ENCODE peak calls at places on chromosomes 3 and 15, in four cellular contexts. W is ovary, S is cardiac fibroblast, J is tibial nerve. G is an unnamed sample.

GRCh38 chr15:82595766-82596165 is 51.4 kb downstream of the CPEB1 start:
- DNase-seq in W (no peak), S (no peak), J (no peak), G (no peak)

GRCh38 chr15:77387355-77388105 is 32.4 kb downstream of the PEAK1 start:
- DNase-seq in W (no peak), S (peak), J (no peak), G (peak)

GRCh38 chr3:193863657-193864323 is 270.8 kb downstream of the OPA1 start:
- DNase-seq in W (no peak), S (peak), J (peak), G (no peak)

GRCh38 chr3:29381595-29381994 is 100.7 kb downstream of the RBMS3 start:
- DNase-seq in W (no peak), S (peak), J (no peak), G (no peak)

GRCh38 chr15:73632670-73633058 is 525 bp downstream of the NPTN start:
- DNase-seq in W (no peak), S (no peak), J (no peak), G (no peak)

GRCh38 chr15:85010472-85011209 is 29.0 kb downstream of the PDE8A start:
- DNase-seq in W (no peak), S (peak), J (no peak), G (peak)

GRCh38 chr3:36965440-36965839 is 20.6 kb upstream of the TRANK1 start:
- DNase-seq in W (no peak), S (no peak), J (no peak), G (no peak)

GRCh38 chr15:58748040-58748786 is 1.3 kb downstream of the ADAM10 start:
- DNase-seq in W (no peak), S (no peak), J (no peak), G (no peak)

GRCh38 chr3:143731776-143732175 is 116.5 kb downstream of the SLC9A9 start:
- DNase-seq in W (no peak), S (no peak), J (no peak), G (peak)

GRCh38 chr3:171459942-171460225 is 321 bp downstream of the TNIK start:
- DNase-seq in W (no peak), S (no peak), J (no peak), G (no peak)

GRCh38 chr15:49852756-49853155 is 231.9 kb downstream of the DTWD1 start:
- DNase-seq in W (no peak), S (peak), J (no peak), G (no peak)

GRCh38 chr3:43273429-43273828 is 12.9 kb upstream of the SNRK start:
- DNase-seq in W (no peak), S (no peak), J (no peak), G (no peak)

GRCh38 chr3:193592841-193593665 is at the start of gene OPA1:
- DNase-seq in W (peak), S (peak), J (peak), G (peak)

GRCh38 chr3:184737641-184738518 is 26.0 kb upstream of the MAGEF1 start:
- DNase-seq in W (no peak), S (peak), J (no peak), G (peak)

GRCh38 chr3:20043398-20043797 is 3.2 kb downstream of the KAT2B start:
- DNase-seq in W (peak), S (peak), J (peak), G (peak)

GRCh38 chr3:27360113-27361078 is 8.8 kb downstream of the NEK10 start:
- DNase-seq in W (no peak), S (peak), J (no peak), G (peak)

GRCh38 chr3:185309309-185309708 is 53.6 kb upstream of the MAP3K13 start:
- DNase-seq in W (no peak), S (no peak), J (no peak), G (no peak)

GRCh38 chr3:73622135-73622534 is 2.6 kb downstream of the PDZRN3 start:
- DNase-seq in W (peak), S (peak), J (no peak), G (peak)

GRCh38 chr3:23490459-23490858 is 287.3 kb downstream of the UBE2E2 start:
- DNase-seq in W (no peak), S (peak), J (no peak), G (peak)

GRCh38 chr15:68407141-68407885 is 24.6 kb downstream of the ITGA11 start:
- DNase-seq in W (no peak), S (peak), J (peak), G (no peak)

GRCh38 chr3:117510396-117510795 is 800.8 kb downstream of the TUSC7 start:
- DNase-seq in W (no peak), S (peak), J (no peak), G (peak)

GRCh38 chr3:184314700-184315505 is 497 bp downstream of the EIF4G1 start:
- DNase-seq in W (peak), S (peak), J (peak), G (peak)

GRCh38 chr3:39927479-39927878 is 118.1 kb downstream of the MYRIP start:
- DNase-seq in W (no peak), S (no peak), J (no peak), G (no peak)

GRCh38 chr15:60370804-60371700 is 26.7 kb downstream of the ANXA2 start:
- DNase-seq in W (peak), S (peak), J (peak), G (peak)

GRCh38 chr15:68417051-68417450 is 14.9 kb downstream of the ITGA11 start:
- DNase-seq in W (no peak), S (no peak), J (peak), G (no peak)

GRCh38 chr3:37991823-37992222 is 1.2 kb downstream of the VILL start:
- DNase-seq in W (no peak), S (no peak), J (no peak), G (no peak)

GRCh38 chr3:40387895-40388254 is 891 bp downstream of the ENTPD3 start:
- DNase-seq in W (no peak), S (no peak), J (no peak), G (no peak)

GRCh38 chr3:181723064-181723463 is 11.3 kb downstream of the SOX2 start:
- DNase-seq in W (no peak), S (no peak), J (no peak), G (no peak)

GRCh38 chr3:47571391-47572165 is 7.1 kb downstream of the CSPG5 start:
- DNase-seq in W (no peak), S (no peak), J (no peak), G (peak)

GRCh38 chr3:47565861-47566550 is 12.7 kb downstream of the CSPG5 start:
- DNase-seq in W (no peak), S (no peak), J (no peak), G (no peak)

GRCh38 chr3:47566667-47567066 is 12.0 kb downstream of the CSPG5 start:
- DNase-seq in W (no peak), S (no peak), J (no peak), G (no peak)

GRCh38 chr3:47568901-47569300 is 9.8 kb downstream of the CSPG5 start:
- DNase-seq in W (no peak), S (no peak), J (no peak), G (no peak)

GRCh38 chr3:47567149-47567548 is 11.5 kb downstream of the CSPG5 start:
- DNase-seq in W (no peak), S (no peak), J (no peak), G (no peak)
- TF ChIP-seq CTCF in W (no peak), S (no peak), J (no peak), G (no peak)

DNA sequence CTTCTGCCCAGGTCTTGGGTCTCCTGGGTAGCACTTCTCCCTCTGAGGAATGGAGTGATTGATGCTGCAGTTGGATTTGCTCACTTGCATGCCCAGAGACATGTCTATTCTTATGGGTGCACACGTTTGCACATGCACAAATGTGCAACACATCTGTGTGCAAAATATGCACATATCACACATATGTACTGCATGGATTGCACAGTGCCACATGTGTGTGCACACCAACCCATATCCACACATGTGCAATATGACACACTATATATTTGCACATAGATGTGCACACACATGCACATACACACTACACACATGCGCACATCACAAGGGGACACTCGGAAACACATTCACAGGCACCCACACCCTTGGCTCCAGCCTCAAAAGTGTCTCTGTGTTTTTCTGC is 671 bp upstream of the SEMA3B start:
- DNase-seq in W (no peak), S (no peak), J (no peak), G (no peak)
- H3K4me3 ChIP-seq in W (peak), S (no peak), J (no peak), G (peak)

GRCh38 chr3:195120199-195120556 is 150.8 kb downstream of the XXYLT1 start:
- DNase-seq in W (no peak), S (no peak), J (no peak), G (no peak)

GRCh38 chr3:195116393-195117185 is 154.4 kb downstream of the XXYLT1 start:
- DNase-seq in W (no peak), S (no peak), J (no peak), G (no peak)

GRCh38 chr3:195119461-195120198 is 151.3 kb downstream of the XXYLT1 start:
- DNase-seq in W (no peak), S (peak), J (no peak), G (peak)

GRCh38 chr3:195118671-195119070 is 152.3 kb downstream of the XXYLT1 start:
- DNase-seq in W (no peak), S (peak), J (no peak), G (no peak)

GRCh38 chr3:195117978-195118581 is 152.9 kb downstream of the XXYLT1 start:
- DNase-seq in W (no peak), S (peak), J (no peak), G (no peak)
- TF ChIP-seq CTCF in W (no peak), S (peak), J (no peak), G (no peak)

GRCh38 chr15:81182746-81183402 is 13.8 kb upstream of the IL16 start:
- DNase-seq in W (no peak), S (peak), J (no peak), G (no peak)
- H3K4me3 ChIP-seq in W (peak), S (peak), J (peak), G (peak)

GRCh38 chr15:78714890-78715289 is 73.9 kb upstream of the CHRNB4 start:
- DNase-seq in W (no peak), S (no peak), J (no peak), G (no peak)
- TF ChIP-seq CTCF in W (no peak), S (peak), J (no peak), G (no peak)

GRCh38 chr15:92806763-92807162 is 93.4 kb upstream of the CHD2 start:
- DNase-seq in W (peak), S (no peak), J (no peak), G (no peak)
- H3K4me3 ChIP-seq in W (no peak), S (no peak), J (no peak), G (no peak)

GRCh38 chr3:12829404-12829803 is 12.0 kb downstream of the RPL32 start:
- DNase-seq in W (no peak), S (no peak), J (no peak), G (no peak)

GRCh38 chr3:12831582-12831866 is 9.8 kb downstream of the RPL32 start:
- DNase-seq in W (no peak), S (no peak), J (no peak), G (no peak)

GRCh38 chr3:12828751-12829150 is 12.6 kb downstream of the RPL32 start:
- DNase-seq in W (no peak), S (no peak), J (no peak), G (no peak)

GRCh38 chr3:12830785-12831581 is 10.4 kb downstream of the RPL32 start:
- DNase-seq in W (no peak), S (no peak), J (no peak), G (peak)

DNA sequence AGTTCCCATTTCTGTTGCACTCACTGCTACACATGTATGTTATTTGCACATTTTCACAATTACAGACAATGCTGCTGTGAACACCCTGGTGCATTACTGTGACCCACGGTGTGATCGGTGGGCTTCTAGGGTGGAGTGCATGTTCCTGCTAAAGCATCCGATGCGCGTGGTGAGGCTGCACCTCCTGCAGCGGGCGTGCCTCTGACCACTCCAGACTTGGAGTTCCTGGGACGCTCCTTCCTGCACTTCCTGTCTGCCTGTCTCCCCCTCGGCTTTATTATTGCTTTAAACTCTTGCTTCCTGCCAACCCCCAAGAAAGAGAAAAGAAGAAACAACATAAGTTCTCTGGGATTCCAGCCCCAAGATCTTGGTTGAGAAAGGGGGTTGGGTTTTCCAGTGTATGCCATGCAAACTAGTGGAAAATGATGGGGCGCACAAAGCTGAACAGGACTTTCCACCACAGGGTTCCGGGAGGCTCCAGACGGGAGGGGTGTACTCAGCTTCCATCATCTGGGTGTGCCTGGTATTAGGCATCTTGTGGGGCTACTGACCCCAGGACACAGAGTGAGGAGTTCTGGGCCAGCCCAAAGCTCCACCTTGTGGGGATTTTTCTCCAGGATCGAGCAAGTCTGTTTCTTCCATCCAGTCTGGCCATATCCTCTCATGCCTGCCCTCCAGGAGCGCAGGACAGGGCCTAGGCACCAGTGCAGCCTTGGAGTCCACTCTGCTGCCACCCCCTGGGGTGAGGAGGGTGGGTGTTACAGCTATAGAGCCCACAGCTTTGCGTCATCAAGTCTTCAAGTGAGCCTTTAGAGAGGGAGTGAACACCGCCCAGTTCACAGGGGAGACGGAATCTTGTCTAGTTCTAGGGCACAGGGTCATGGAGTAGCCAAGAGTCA is 11.2 kb downstream of the RPL32 start:
- DNase-seq in W (no peak), S (no peak), J (no peak), G (no peak)
- TF ChIP-seq CTCF in W (no peak), S (no peak), J (no peak), G (no peak)

GRCh38 chr15:39580117-39580629 is 706 bp upstream of the THBS1 start:
- DNase-seq in W (peak), S (peak), J (peak), G (peak)
- H3K4me3 ChIP-seq in W (peak), S (peak), J (peak), G (peak)

GRCh38 chr3:15744176-15744575 is 53.6 kb downstream of the ANKRD28 start:
- DNase-seq in W (no peak), S (no peak), J (no peak), G (no peak)
- TF ChIP-seq CTCF in W (no peak), S (no peak), J (no peak), G (no peak)

GRCh38 chr3:114213262-114213668 is 24.1 kb downstream of the ZNF80 start:
- DNase-seq in W (no peak), S (peak), J (no peak), G (peak)
- H3K4me3 ChIP-seq in W (no peak), S (peak), J (no peak), G (peak)